ENCODE peak calls at places on chromosomes 7 and 10, in seven cellular contexts. F, U, H, G, N, W and X are unnamed samples.

GRCh38 chr7:44286618-44287487 is 38.5 kb downstream of the CAMK2B start:
- DNase-seq in F (no peak), U (no peak), H (peak; percentile 30), G (no peak), N (no peak), W (peak; percentile 31), X (no peak)

GRCh38 chr7:130695840-130696239 is 9.5 kb upstream of the TSGA13 start:
- DNase-seq in F (no peak), U (peak; percentile 36), H (peak; percentile 44), G (peak; percentile 62), N (peak; percentile 46), W (no peak), X (peak; percentile 27)

GRCh38 chr10:76839276-76839675 is 798.3 kb downstream of the KCNMA1 start:
- DNase-seq in F (no peak), U (no peak), H (no peak), G (no peak), N (no peak), W (no peak), X (no peak)

GRCh38 chr10:79444243-79445119 is 943 bp downstream of the ZCCHC24 start:
- DNase-seq in F (no peak), U (no peak), H (peak; percentile 78), G (peak; percentile 75), N (no peak), W (peak; percentile 78), X (peak; percentile 73)

GRCh38 chr7:92722541-92722940 is 113.8 kb downstream of the CDK6 start:
- DNase-seq in F (no peak), U (no peak), H (no peak), G (no peak), N (no peak), W (no peak), X (no peak)

GRCh38 chr7:99521399-99521798 is 16.9 kb downstream of the ZKSCAN5 start:
- DNase-seq in F (no peak), U (no peak), H (no peak), G (no peak), N (no peak), W (no peak), X (no peak)

GRCh38 chr10:92778091-92778490 is 70.2 kb upstream of the EXOC6 start:
- DNase-seq in F (no peak), U (no peak), H (no peak), G (no peak), N (no peak), W (no peak), X (no peak)

GRCh38 chr10:107733731-107734130 is 569.2 kb upstream of the SORCS1 start:
- DNase-seq in F (no peak), U (no peak), H (no peak), G (no peak), N (no peak), W (no peak), X (no peak)

GRCh38 chr10:16954280-16955030 is 137.2 kb upstream of the RSU1 start:
- DNase-seq in F (no peak), U (no peak), H (no peak), G (no peak), N (no peak), W (no peak), X (no peak)

GRCh38 chr10:49383853-49384252 is 12.0 kb downstream of the DRGX start:
- DNase-seq in F (no peak), U (no peak), H (no peak), G (no peak), N (no peak), W (no peak), X (no peak)

GRCh38 chr7:146129296-146129695 is 12.7 kb downstream of the CNTNAP2 start:
- DNase-seq in F (no peak), U (no peak), H (no peak), G (no peak), N (no peak), W (no peak), X (no peak)

GRCh38 chr10:89042547-89042946 is 51.9 kb downstream of the FAS start:
- DNase-seq in F (no peak), U (no peak), H (no peak), G (no peak), N (no peak), W (no peak), X (no peak)

GRCh38 chr10:89043052-89043451 is 52.5 kb downstream of the FAS start:
- DNase-seq in F (no peak), U (no peak), H (no peak), G (no peak), N (no peak), W (no peak), X (no peak)

DNA sequence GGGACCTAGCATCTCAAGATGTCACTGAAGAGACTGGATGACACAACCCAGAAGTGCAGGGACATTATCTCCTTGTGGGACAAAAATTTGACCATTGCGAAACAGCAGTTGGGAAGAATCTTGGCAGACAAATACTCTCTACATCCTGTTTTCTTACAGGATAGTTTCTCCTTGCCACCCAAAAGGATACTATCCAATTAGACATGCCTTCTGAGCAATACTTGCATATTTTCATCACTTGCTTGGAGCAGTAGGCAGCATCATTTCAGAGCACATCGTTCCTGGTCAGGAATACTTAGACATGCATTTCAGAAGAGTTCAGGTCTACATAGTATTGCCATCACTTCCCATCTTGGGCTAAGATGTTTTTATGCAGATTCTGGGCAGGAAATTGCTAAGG is 56.8 kb downstream of the FAS start:
- DNase-seq in F (no peak), U (no peak), H (no peak), G (no peak), N (no peak), W (no peak), X (no peak)
- TF ChIP-seq JUND in F (no peak), U (no peak), H (no peak), G (no peak), N (no peak), W (no peak), X (no peak)

GRCh38 chr7:110988890-110989501 is 101.9 kb upstream of the LRRN3 start:
- DNase-seq in F (no peak), U (no peak), H (no peak), G (no peak), N (no peak), W (no peak), X (no peak)

GRCh38 chr7:110988348-110988747 is 102.6 kb upstream of the LRRN3 start:
- DNase-seq in F (no peak), U (no peak), H (no peak), G (no peak), N (no peak), W (no peak), X (no peak)

DNA sequence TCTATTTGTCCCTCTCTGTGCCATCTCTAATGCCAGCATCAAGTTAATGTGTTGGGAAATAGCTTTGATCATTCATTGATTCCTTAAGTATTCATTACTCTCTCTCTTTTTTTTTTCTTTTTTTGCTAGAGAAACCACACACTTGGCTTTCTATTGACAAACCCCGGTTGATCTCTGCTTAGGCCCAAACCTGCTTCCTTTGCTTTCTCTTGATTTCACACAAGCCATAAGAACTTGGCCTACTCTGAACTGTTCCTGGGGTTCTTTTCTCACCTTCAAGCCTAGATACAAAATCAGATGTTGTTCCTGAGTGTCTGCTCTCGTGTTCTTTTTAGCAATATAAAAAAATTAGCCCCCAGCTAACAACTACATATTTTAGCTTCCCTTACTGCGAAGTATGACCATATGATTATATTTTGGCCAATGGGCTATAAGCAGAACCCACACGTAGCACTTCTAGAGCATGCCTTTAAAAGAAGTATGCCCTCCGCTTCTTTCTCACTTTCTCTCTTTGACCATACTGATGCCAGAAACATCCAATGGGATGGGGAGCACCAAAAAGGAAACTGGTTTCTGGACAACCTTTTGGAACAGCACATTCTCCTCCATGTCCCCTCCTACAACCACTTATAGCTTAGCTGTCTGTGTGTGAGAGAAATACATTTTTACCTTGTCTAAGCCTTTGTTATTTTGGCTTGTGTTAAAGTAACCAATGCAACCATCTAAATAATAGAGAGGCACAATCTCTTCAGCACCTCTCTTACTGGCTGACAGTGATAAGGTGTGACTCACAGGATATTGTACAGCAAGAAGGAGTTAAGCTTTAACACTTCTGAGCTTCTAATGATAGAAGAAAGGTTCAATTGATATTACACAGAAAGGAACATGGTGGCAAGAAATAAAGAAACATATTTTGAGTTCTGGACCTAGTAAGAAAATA is 96.6 kb upstream of the LRRN3 start:
- DNase-seq in F (no peak), U (no peak), H (no peak), G (peak; percentile 65), N (no peak), W (no peak), X (no peak)
- TF ChIP-seq JUND in F (no peak), U (no peak), H (no peak), G (peak; percentile 85), N (no peak), W (no peak), X (no peak)

GRCh38 chr7:132577206-132578049 is 1.2 kb upstream of the PLXNA4 start:
- DNase-seq in F (no peak), U (no peak), H (peak; percentile 95), G (no peak), N (no peak), W (peak; percentile 75), X (no peak)
- TF ChIP-seq JUND in F (no peak), U (no peak), H (no peak), G (no peak), N (no peak), W (no peak), X (no peak)

GRCh38 chr7:83610649-83611304 is 38.2 kb downstream of the SEMA3E start:
- DNase-seq in F (no peak), U (no peak), H (no peak), G (no peak), N (no peak), W (no peak), X (no peak)

GRCh38 chr7:83611776-83612175 is 37.2 kb downstream of the SEMA3E start:
- DNase-seq in F (no peak), U (no peak), H (no peak), G (no peak), N (no peak), W (no peak), X (no peak)

GRCh38 chr7:83614112-83614511 is 34.8 kb downstream of the SEMA3E start:
- DNase-seq in F (no peak), U (no peak), H (no peak), G (no peak), N (no peak), W (no peak), X (no peak)

DNA sequence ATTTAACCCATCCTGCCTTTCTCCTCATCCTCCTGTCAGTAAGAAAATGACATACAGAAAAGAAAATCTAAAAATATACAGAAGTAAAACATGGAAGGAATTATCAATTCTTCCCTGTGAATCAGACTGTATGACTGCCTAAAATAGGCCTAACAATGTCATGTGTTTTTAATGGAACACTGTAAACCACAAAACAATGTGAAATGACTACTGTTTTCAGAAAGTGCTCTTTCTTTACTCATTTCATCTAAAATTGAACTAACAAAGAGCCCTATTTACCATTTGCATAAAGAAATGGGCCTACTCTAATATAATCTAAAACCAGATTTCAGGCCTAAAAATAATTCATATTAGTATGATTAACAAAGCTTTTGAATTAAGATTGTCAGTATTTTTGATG is 35.7 kb downstream of the SEMA3E start:
- DNase-seq in F (no peak), U (no peak), H (no peak), G (no peak), N (no peak), W (no peak), X (no peak)
- TF ChIP-seq JUND in F (no peak), U (no peak), H (no peak), G (no peak), N (no peak), W (no peak), X (no peak)